ENCODE peak calls at places on chromosomes 1 and 21, in five cellular contexts. W is BJ; V is AML-193; C is cardiac septum; Z is CD8-positive, alpha-beta memory T cell. T is an unnamed sample.

GRCh38 chr1:156629825-156630449 is 10.7 kb downstream of the HAPLN2 start:
- DNase-seq in W (no peak), Z (no peak), V (no peak), C (no peak), T (no peak)

GRCh38 chr21:44931501-44932365 is 8.1 kb upstream of the SLX9 start:
- DNase-seq in C (no peak), W (no peak), V (no peak), Z (no peak), T (peak)

GRCh38 chr21:44535963-44536362 is 4.0 kb downstream of the KRTAP10-1 start:
- DNase-seq in Z (no peak), V (no peak), W (no peak), C (peak), T (no peak)

GRCh38 chr1:198162091-198162767 is 5.4 kb downstream of the NEK7 start:
- DNase-seq in W (no peak), V (peak), Z (no peak), C (no peak), T (peak)

GRCh38 chr1:201917362-201918033 is 28.8 kb downstream of the SHISA4 start:
- DNase-seq in Z (no peak), V (no peak), C (no peak), W (peak), T (no peak)

GRCh38 chr1:38183094-38183493 is 136.5 kb upstream of the POU3F1 start:
- DNase-seq in C (no peak), W (no peak), Z (no peak), V (no peak), T (no peak)

GRCh38 chr1:83500531-83500930 is 498.4 kb downstream of the TTLL7 start:
- DNase-seq in W (no peak), V (no peak), C (no peak), Z (no peak), T (no peak)

GRCh38 chr1:25009675-25010262 is 79.7 kb upstream of the RUNX3 start:
- DNase-seq in Z (no peak), W (no peak), V (no peak), C (no peak), T (no peak)

GRCh38 chr21:45987121-45987711 is 5.6 kb downstream of the COL6A1 start:
- DNase-seq in W (no peak), V (no peak), C (no peak), Z (no peak), T (no peak)

GRCh38 chr1:18998016-18998724 is 41.7 kb upstream of the IFFO2 start:
- DNase-seq in C (no peak), Z (no peak), W (no peak), V (no peak), T (no peak)

GRCh38 chr1:229643996-229644748 is 18.1 kb downstream of the URB2 start:
- DNase-seq in W (no peak), Z (no peak), V (no peak), C (no peak), T (no peak)

GRCh38 chr1:50620680-50621329 is 197.6 kb upstream of the DMRTA2 start:
- DNase-seq in V (peak), W (no peak), Z (no peak), C (no peak), T (no peak)

GRCh38 chr1:155913969-155914757 is 3.0 kb upstream of the RIT1 start:
- DNase-seq in Z (no peak), V (no peak), W (no peak), C (no peak), T (no peak)

GRCh38 chr1:25537148-25537831 is 6.1 kb upstream of the LDLRAP1 start:
- DNase-seq in Z (no peak), W (no peak), V (no peak), C (no peak), T (no peak)

GRCh38 chr1:8363186-8363585 is 45.3 kb downstream of the SLC45A1 start:
- DNase-seq in V (no peak), Z (no peak), C (peak), W (no peak), T (no peak)

GRCh38 chr1:55015123-55015522 is 16.4 kb downstream of the BSND start:
- DNase-seq in V (no peak), Z (no peak), W (no peak), C (no peak), T (no peak)

GRCh38 chr1:85464497-85465098 is 361 bp downstream of the DDAH1 start:
- DNase-seq in V (peak), W (no peak), Z (peak), C (peak), T (peak)

GRCh38 chr1:164602142-164602429 is 43.1 kb downstream of the PBX1 start:
- DNase-seq in W (no peak), Z (no peak), C (no peak), V (no peak), T (no peak)

GRCh38 chr1:163275222-163275621 is 46.5 kb upstream of the NUF2 start:
- DNase-seq in C (no peak), W (no peak), V (no peak), Z (no peak), T (no peak)

GRCh38 chr1:179241716-179242115 is 12.2 kb upstream of the ABL2 start:
- DNase-seq in W (no peak), V (no peak), C (no peak), Z (no peak), T (no peak)

GRCh38 chr21:34992736-34993135 is 56.4 kb downstream of the RUNX1 start:
- DNase-seq in V (no peak), W (no peak), Z (no peak), C (no peak), T (no peak)

GRCh38 chr1:165862448-165862847 is 35.0 kb downstream of the UCK2 start:
- DNase-seq in C (no peak), V (no peak), W (no peak), Z (no peak), T (no peak)

GRCh38 chr1:219794085-219794743 is 134.1 kb downstream of the SLC30A10 start:
- DNase-seq in V (no peak), Z (no peak), C (no peak), W (no peak), T (no peak)

GRCh38 chr1:221440658-221441057 is 301.2 kb downstream of the DUSP10 start:
- DNase-seq in Z (no peak), W (no peak), V (no peak), C (no peak), T (no peak)

GRCh38 chr1:95232646-95233320 is 1.2 kb upstream of the RWDD3 start:
- DNase-seq in C (no peak), Z (no peak), V (no peak), W (no peak), T (no peak)

GRCh38 chr21:33029975-33030461 is 4.3 kb downstream of the OLIG2 start:
- DNase-seq in Z (no peak), C (no peak), W (no peak), V (no peak), T (no peak)

GRCh38 chr1:227257964-227258363 is 60.3 kb downstream of the CDC42BPA start:
- DNase-seq in C (no peak), W (no peak), V (no peak), Z (no peak), T (no peak)

GRCh38 chr21:33197546-33197945 is 32.2 kb upstream of the IFNAR2 start:
- DNase-seq in V (no peak), Z (no peak), W (no peak), C (no peak), T (no peak)

GRCh38 chr21:40204956-40205355 is 337.7 kb downstream of the PCP4 start:
- DNase-seq in W (no peak), Z (no peak), V (no peak), C (no peak), T (no peak)

GRCh38 chr21:23401278-23401677 is 2206.0 kb downstream of the MRPL39 start:
- DNase-seq in W (no peak), C (no peak), Z (no peak), V (peak), T (no peak)

GRCh38 chr1:45542591-45542990 is 8.0 kb upstream of the AKR1A1 start:
- DNase-seq in W (no peak), Z (no peak), C (no peak), V (no peak), T (no peak)

GRCh38 chr1:55321947-55322346 is 106.8 kb upstream of the USP24 start:
- DNase-seq in W (peak), V (no peak), C (no peak), Z (no peak), T (no peak)

GRCh38 chr1:170204121-170204520 is 58.4 kb downstream of the NTMT2 start:
- DNase-seq in W (peak), Z (no peak), V (no peak), C (no peak), T (no peak)

T was measured in naive B cell.